ENCODE peak calls at places on chromosomes 6 and 20, in five cellular contexts. M, G, E, I and Y are unnamed samples.

GRCh38 chr6:95286874-95287273 is 290.5 kb upstream of the MANEA start:
- DNase-seq in M (no peak), I (no peak), E (no peak), G (no peak), Y (no peak)

GRCh38 chr20:14449323-14449722 is 111.9 kb upstream of the FLRT3 start:
- DNase-seq in G (no peak), I (no peak), M (no peak), E (no peak), Y (no peak)

GRCh38 chr20:4546786-4547185 is 174.9 kb upstream of the PRND start:
- DNase-seq in M (no peak), E (no peak), I (no peak), G (no peak), Y (no peak)

GRCh38 chr6:135144678-135145508 is 36.2 kb upstream of the MYB start:
- DNase-seq in E (peak), I (no peak), G (no peak), M (no peak), Y (no peak)

GRCh38 chr6:150719099-150719767 is 119.5 kb downstream of the PLEKHG1 start:
- DNase-seq in I (no peak), M (no peak), G (no peak), E (no peak), Y (no peak)

GRCh38 chr20:7516631-7517051 is 423.6 kb downstream of the HAO1 start:
- DNase-seq in I (no peak), E (no peak), G (no peak), M (no peak), Y (no peak)

GRCh38 chr6:137927777-137928218 is 60.7 kb downstream of the TNFAIP3 start:
- DNase-seq in M (no peak), E (no peak), I (no peak), G (peak), Y (no peak)

GRCh38 chr20:20710847-20711315 is 1.6 kb downstream of the RALGAPA2 start:
- DNase-seq in M (no peak), E (no peak), I (no peak), G (no peak), Y (no peak)

GRCh38 chr6:152309648-152310047 is 327.5 kb downstream of the SYNE1 start:
- DNase-seq in M (no peak), I (no peak), G (peak), E (peak), Y (no peak)

GRCh38 chr6:47276377-47276776 is 33.3 kb downstream of the TNFRSF21 start:
- DNase-seq in I (no peak), G (no peak), M (no peak), E (no peak), Y (no peak)

GRCh38 chr20:36482044-36482473 is 59.3 kb upstream of the MYL9 start:
- DNase-seq in M (no peak), I (peak), G (no peak), E (no peak), Y (no peak)

GRCh38 chr6:16392010-16392409 is 153.6 kb downstream of the GMPR start:
- DNase-seq in I (peak), E (no peak), G (no peak), M (no peak), Y (no peak)

GRCh38 chr6:42764883-42765653 is 16.8 kb upstream of the BICRAL start:
- DNase-seq in E (no peak), M (no peak), I (no peak), G (no peak), Y (no peak)

GRCh38 chr20:16904751-16905150 is 156.6 kb downstream of the OTOR start:
- DNase-seq in M (no peak), G (no peak), I (no peak), E (peak), Y (no peak)

GRCh38 chr6:31383149-31383548 is 20.2 kb upstream of the MICA start:
- DNase-seq in M (no peak), G (no peak), E (no peak), I (no peak), Y (no peak)

GRCh38 chr6:112037783-112038216 is 16.1 kb upstream of the CCN6 start:
- DNase-seq in M (no peak), I (peak), G (no peak), E (no peak), Y (no peak)

GRCh38 chr20:36093025-36093803 is 61.3 kb upstream of the EPB41L1 start:
- DNase-seq in I (peak), G (no peak), M (no peak), E (no peak), Y (peak)

GRCh38 chr20:634526-634925 is 18.5 kb downstream of the SRXN1 start:
- DNase-seq in G (no peak), E (no peak), M (no peak), I (no peak), Y (no peak)

GRCh38 chr6:134240664-134241431 is 77.1 kb downstream of the SGK1 start:
- DNase-seq in M (no peak), E (no peak), I (peak), G (peak), Y (peak)

GRCh38 chr6:56741472-56741871 is 98.8 kb upstream of the DST start:
- DNase-seq in G (no peak), E (peak), M (no peak), I (no peak), Y (no peak)

GRCh38 chr6:159931112-159931511 is 37.8 kb upstream of the IGF2R start:
- DNase-seq in I (no peak), G (no peak), E (no peak), M (no peak), Y (no peak)

GRCh38 chr6:22875845-22876244 is 306.5 kb downstream of the HDGFL1 start:
- DNase-seq in E (no peak), G (no peak), I (no peak), M (no peak), Y (no peak)

GRCh38 chr6:111347589-111347988 is 135.4 kb downstream of the REV3L start:
- DNase-seq in E (no peak), G (no peak), I (no peak), M (no peak), Y (no peak)

GRCh38 chr20:47535088-47535487 is 33.4 kb downstream of the NCOA3 start:
- DNase-seq in G (no peak), E (peak), I (no peak), M (no peak), Y (no peak)

GRCh38 chr20:63357921-63358905 is 2.9 kb downstream of the CHRNA4 start:
- DNase-seq in M (no peak), E (no peak), I (peak), G (no peak), Y (no peak)

GRCh38 chr20:62768815-62769287 is 27.4 kb upstream of the MRGBP start:
- DNase-seq in G (no peak), M (no peak), E (no peak), I (peak), Y (no peak)

GRCh38 chr6:43942616-43943015 is 172.6 kb downstream of the VEGFA start:
- DNase-seq in E (no peak), M (no peak), G (no peak), I (no peak), Y (no peak)

DNA sequence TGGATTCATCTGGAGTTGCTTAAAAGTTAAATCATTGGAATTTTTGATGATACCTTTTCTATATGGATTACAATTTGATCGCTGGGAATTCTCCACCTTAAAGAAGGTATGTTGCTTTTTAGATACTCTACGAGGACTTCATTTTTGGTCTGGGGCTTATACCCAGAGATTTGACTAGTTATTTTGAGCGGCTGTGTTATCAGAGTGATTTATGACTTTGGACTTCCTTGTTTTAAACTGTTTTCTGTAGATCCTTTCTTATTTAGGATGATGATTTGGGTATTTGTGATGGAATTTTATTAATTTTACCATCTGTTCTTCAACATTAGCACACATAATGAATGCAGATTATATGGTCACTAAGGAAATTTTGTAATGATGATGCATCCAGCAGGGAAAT is 75.2 kb downstream of the SOX4 start:
- DNase-seq in M (no peak), G (no peak), I (no peak), E (no peak), Y (no peak)
- H3K27ac ChIP-seq in M (no peak), G (no peak), I (no peak), E (no peak), Y (no peak)

DNA sequence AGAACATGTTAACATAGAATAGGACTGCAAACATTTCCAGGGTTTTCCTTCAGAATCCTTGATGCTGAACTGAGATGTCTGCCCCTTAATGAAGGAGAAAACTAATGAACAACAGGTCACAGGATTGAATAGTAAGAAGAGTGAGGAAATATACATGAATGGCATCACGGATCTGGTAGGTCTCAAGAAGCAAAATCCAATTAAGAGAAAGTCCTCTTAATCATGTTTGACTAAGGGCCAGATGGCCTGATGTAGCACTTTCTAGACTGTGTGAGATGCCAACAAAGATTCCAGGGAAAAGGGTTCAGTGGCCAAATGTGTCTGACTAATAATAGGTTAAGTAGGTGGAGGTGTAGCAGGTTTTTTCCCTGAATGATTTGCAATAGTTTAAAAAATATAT is 13.7 kb upstream of the SHPRH start:
- DNase-seq in E (no peak), I (no peak), M (no peak), G (no peak), Y (no peak)
- H3K27ac ChIP-seq in E (no peak), I (no peak), M (no peak), G (no peak), Y (no peak)

DNA sequence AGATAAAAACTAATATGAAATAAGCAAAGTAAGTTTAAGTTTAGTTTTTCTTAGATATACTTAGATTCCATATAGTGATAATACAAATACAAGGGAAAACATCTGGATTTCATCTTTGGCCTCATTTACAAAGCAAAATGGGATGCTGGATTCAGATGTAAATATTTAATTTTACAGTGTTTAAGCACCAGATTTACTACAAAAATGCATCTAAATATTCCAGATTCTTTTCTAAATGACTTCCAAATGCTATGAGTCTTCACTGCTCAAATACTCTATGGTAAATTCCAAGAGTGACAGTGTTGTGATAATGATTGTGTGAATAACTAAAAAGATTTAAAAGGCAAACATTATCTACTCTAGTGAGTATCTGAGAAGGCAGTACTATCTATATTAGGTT is 1.6 kb upstream of the ADNP start:
- DNase-seq in M (no peak), G (no peak), I (no peak), E (no peak), Y (no peak)
- H3K27ac ChIP-seq in M (no peak), G (no peak), I (no peak), E (peak), Y (peak)

GRCh38 chr6:52541135-52541534 is 35.7 kb downstream of the TRAM2 start:
- DNase-seq in G (no peak), I (no peak), E (no peak), M (no peak), Y (no peak)
- H3K27ac ChIP-seq in G (no peak), I (no peak), E (no peak), M (no peak), Y (peak)

DNA sequence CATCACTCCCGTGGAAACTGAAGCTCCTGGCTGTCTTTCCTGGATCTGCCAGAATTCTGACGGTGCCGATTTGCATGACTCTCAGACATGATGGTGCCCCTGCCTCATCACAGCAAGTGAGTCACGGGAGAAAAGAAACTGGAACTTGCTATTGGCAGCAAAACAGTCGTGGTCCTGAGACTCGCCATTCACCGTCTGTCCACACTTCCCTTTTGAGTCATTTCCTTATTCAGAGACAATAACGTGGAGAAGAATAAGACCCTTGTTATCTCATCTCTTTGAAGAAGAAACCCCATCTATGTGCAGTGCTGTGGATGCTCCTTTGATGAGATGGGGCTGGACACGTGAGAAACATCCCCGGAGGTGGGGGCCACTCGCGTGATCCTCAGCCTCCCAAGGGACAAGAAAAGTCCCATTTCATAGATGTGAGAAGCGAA is 4.2 kb downstream of the GPR31 start:
- DNase-seq in E (no peak), G (no peak), I (no peak), M (no peak), Y (no peak)
- H3K27ac ChIP-seq in E (no peak), G (no peak), I (no peak), M (no peak), Y (no peak)